ENCODE peak calls at places on chromosomes 7 and 10, in eight cellular contexts. T is skeletal muscle cell; M is activated CD4-positive, alpha-beta T cell treated with anti-CD3 and anti-CD28 coated beads for 4 hours; J is stimulated activated CD4-positive, alpha-beta T cell treated with anti-CD3 and anti-CD28 coated beads, Interleukin-15, amount 100 ng/mL, for 24 hours; W is astrocyte of the spinal cord; Y is fibroblast of pulmonary artery; Q is dorsolateral prefrontal cortex; P is NCI-H1436. R is an unnamed sample.

GRCh38 chr7:65832281-65832680 is 40.6 kb upstream of the VKORC1L1 start:
- DNase-seq in T (peak), M (no peak), J (no peak), W (peak), Y (peak), Q (no peak), P (no peak), R (peak)

GRCh38 chr7:69693042-69693441 is 94.8 kb downstream of the AUTS2 start:
- DNase-seq in T (no peak), M (no peak), J (no peak), W (no peak), Y (no peak), Q (no peak), P (no peak), R (no peak)

GRCh38 chr7:80542398-80542797 is 30.5 kb upstream of the GNAT3 start:
- DNase-seq in T (peak), M (no peak), J (no peak), W (peak), Y (peak), Q (no peak), P (no peak), R (no peak)

GRCh38 chr10:114025610-114026130 is 18.0 kb upstream of the ADRB1 start:
- DNase-seq in T (no peak), M (no peak), J (no peak), W (no peak), Y (no peak), Q (no peak), P (no peak), R (no peak)

GRCh38 chr10:96138102-96138501 is 8.0 kb downstream of the ZNF518A start:
- DNase-seq in T (no peak), M (no peak), J (no peak), W (no peak), Y (no peak), Q (no peak), P (no peak), R (no peak)

GRCh38 chr7:2084331-2084730 is 148.4 kb downstream of the MAD1L1 start:
- DNase-seq in T (no peak), M (no peak), J (peak), W (no peak), Y (no peak), Q (no peak), P (no peak), R (no peak)

GRCh38 chr10:79300711-79301110 is 46.6 kb upstream of the PPIF start:
- DNase-seq in T (no peak), M (no peak), J (no peak), W (no peak), Y (no peak), Q (no peak), P (no peak), R (no peak)

GRCh38 chr10:104824378-104825006 is 183.4 kb downstream of the SORCS3 start:
- DNase-seq in T (peak), M (no peak), J (peak), W (peak), Y (peak), Q (no peak), P (no peak), R (peak)

GRCh38 chr10:3778708-3779108 is 6.3 kb downstream of the KLF6 start:
- DNase-seq in T (no peak), M (no peak), J (no peak), W (peak), Y (peak), Q (no peak), P (no peak), R (no peak)

GRCh38 chr7:3649250-3649649 is 348.2 kb downstream of the SDK1 start:
- DNase-seq in T (no peak), M (no peak), J (no peak), W (no peak), Y (peak), Q (no peak), P (no peak), R (no peak)

GRCh38 chr10:71043858-71044257 is 155.5 kb upstream of the PCBD1 start:
- DNase-seq in T (no peak), M (no peak), J (no peak), W (no peak), Y (no peak), Q (no peak), P (no peak), R (no peak)

GRCh38 chr7:45890902-45891461 is 2.7 kb downstream of the IGFBP1 start:
- DNase-seq in T (no peak), M (no peak), J (no peak), W (peak), Y (peak), Q (no peak), P (peak), R (no peak)

GRCh38 chr7:134605978-134606923 is 40.4 kb upstream of the BPGM start:
- DNase-seq in T (no peak), M (peak), J (peak), W (peak), Y (peak), Q (peak), P (peak), R (peak)

GRCh38 chr7:150322833-150323681 is at the start of the genes ACTR3C and LRRC61:
- DNase-seq in T (no peak), M (peak), J (peak), W (no peak), Y (no peak), Q (no peak), P (peak), R (peak)

GRCh38 chr7:159108491-159108890 is 36.2 kb downstream of the VIPR2 start:
- DNase-seq in T (no peak), M (no peak), J (no peak), W (no peak), Y (no peak), Q (no peak), P (no peak), R (no peak)

GRCh38 chr10:18144928-18145327 is 4.7 kb downstream of the CACNB2 start:
- DNase-seq in T (no peak), M (no peak), J (no peak), W (no peak), Y (peak), Q (no peak), P (no peak), R (no peak)

R was measured in stimulated activated naive CD8-positive, alpha-beta T cell treated with anti-CD3 and anti-CD28 coated beads, Interleukin-15, Interleukin-2, amounts not matched to agents 100 U/mL and 50 U/mL, for 24 hours.